ENCODE peak calls at places on chromosomes 3 and 15, in ten cellular contexts. F is uterus; K is CD4-positive, alpha-beta T cell; X is colonic mucosa; M is A549; Z is AG09319; G is heart left ventricle; R is lung; Y is tibial nerve; P is lower leg skin. Q is an unnamed sample.

GRCh38 chr15:73932381-73933191 is 6.3 kb downstream of the LOXL1 start:
- DNase-seq in F (no peak), K (no peak), X (no peak), M (no peak), Z (no peak), G (no peak), R (no peak), Y (no peak), P (no peak), Q (no peak)

GRCh38 chr3:45553469-45553974 is 41.0 kb upstream of the LIMD1 start:
- DNase-seq in F (peak; percentile 47), K (no peak), X (peak; percentile 43), M (no peak), Z (no peak), G (peak; percentile 68), R (no peak), Y (peak; percentile 56), P (peak; percentile 52), Q (peak; percentile 93)

GRCh38 chr3:155018621-155019330 is 61.3 kb upstream of the MME start:
- DNase-seq in F (no peak), K (no peak), X (no peak), M (no peak), Z (no peak), G (no peak), R (no peak), Y (no peak), P (no peak), Q (peak; percentile 30)

GRCh38 chr3:184186902-184187207 is 856 bp downstream of the ABCF3 start:
- DNase-seq in F (no peak), K (no peak), X (peak; percentile 17), M (no peak), Z (no peak), G (no peak), R (no peak), Y (no peak), P (no peak), Q (no peak)

GRCh38 chr15:39756806-39757522 is 25.7 kb downstream of the FSIP1 start:
- DNase-seq in F (no peak), K (no peak), X (peak; percentile 48), M (no peak), Z (peak; percentile 40), G (no peak), R (no peak), Y (peak; percentile 78), P (no peak), Q (peak; percentile 77)

GRCh38 chr3:8103954-8104353 is 397.7 kb upstream of the LMCD1 start:
- DNase-seq in F (no peak), K (no peak), X (no peak), M (no peak), Z (no peak), G (no peak), R (no peak), Y (no peak), P (no peak), Q (no peak)

GRCh38 chr3:96706517-96706916 is 107.9 kb upstream of the EPHA6 start:
- DNase-seq in F (no peak), K (no peak), X (no peak), M (no peak), Z (no peak), G (no peak), R (no peak), Y (no peak), P (no peak), Q (no peak)

GRCh38 chr3:55243686-55244085 is 243.4 kb downstream of the WNT5A start:
- DNase-seq in F (no peak), K (no peak), X (no peak), M (no peak), Z (no peak), G (no peak), R (no peak), Y (no peak), P (no peak), Q (no peak)

GRCh38 chr3:153190923-153191322 is 28.9 kb downstream of the RAP2B start:
- DNase-seq in F (no peak), K (no peak), X (no peak), M (no peak), Z (no peak), G (no peak), R (no peak), Y (no peak), P (no peak), Q (no peak)

GRCh38 chr3:155960060-155960459 is 89.6 kb downstream of the GMPS start:
- DNase-seq in F (no peak), K (no peak), X (no peak), M (no peak), Z (peak; percentile 15), G (no peak), R (no peak), Y (no peak), P (no peak), Q (peak; percentile 84)

GRCh38 chr15:74315626-74316025 is 51.8 kb downstream of the CYP11A1 start:
- DNase-seq in F (no peak), K (no peak), X (no peak), M (no peak), Z (no peak), G (peak; percentile 50), R (no peak), Y (no peak), P (no peak), Q (no peak)

GRCh38 chr15:87739866-87740265 is 516.7 kb downstream of the NTRK3 start:
- DNase-seq in F (no peak), K (no peak), X (no peak), M (no peak), Z (no peak), G (no peak), R (no peak), Y (no peak), P (no peak), Q (no peak)

GRCh38 chr3:62527484-62527883 is 154.1 kb upstream of the FEZF2 start:
- DNase-seq in F (no peak), K (no peak), X (no peak), M (no peak), Z (no peak), G (no peak), R (no peak), Y (no peak), P (no peak), Q (peak; percentile 69)

GRCh38 chr3:177464392-177465225 is 267.3 kb upstream of the TBL1XR1 start:
- DNase-seq in F (no peak), K (no peak), X (no peak), M (no peak), Z (no peak), G (no peak), R (no peak), Y (no peak), P (no peak), Q (peak; percentile 40)

GRCh38 chr3:147410518-147411234 is 1.5 kb downstream of the ZIC1 start:
- DNase-seq in F (no peak), K (no peak), X (no peak), M (no peak), Z (no peak), G (no peak), R (peak; percentile 25), Y (no peak), P (no peak), Q (peak; percentile 46)

DNA sequence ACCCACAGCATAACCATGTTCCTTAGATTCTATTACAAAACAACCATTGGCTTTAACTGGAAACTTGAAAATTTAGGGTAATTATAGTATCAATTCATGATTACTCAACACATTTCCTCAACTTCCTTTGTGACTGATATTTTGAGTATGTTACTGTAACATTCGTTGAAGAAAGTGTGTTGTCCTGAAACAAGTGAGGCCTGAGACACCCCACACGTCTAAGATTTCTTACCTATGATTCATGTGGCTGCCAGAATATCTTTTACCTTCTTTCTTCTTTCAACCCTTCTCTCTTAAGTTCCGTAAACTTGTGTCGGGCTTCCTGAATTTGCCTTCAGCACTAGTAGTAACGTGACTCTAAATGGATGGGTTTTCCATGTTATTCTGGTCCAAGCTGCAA is 295.9 kb upstream of the ICE2 start:
- DNase-seq in F (no peak), K (no peak), X (no peak), M (no peak), Z (no peak), G (no peak), R (no peak), Y (no peak), P (no peak), Q (no peak)
- TF ChIP-seq CTCF in F (no peak), K (no peak), X (no peak), M (no peak), Z (no peak), G (no peak), R (no peak), Y (no peak), P (no peak), Q (no peak)

GRCh38 chr15:92611995-92612745 is 43.4 kb downstream of the FAM174B start:
- DNase-seq in F (no peak), K (no peak), X (no peak), M (no peak), Z (no peak), G (no peak), R (no peak), Y (no peak), P (no peak), Q (no peak)
- TF ChIP-seq CTCF in F (no peak), K (no peak), X (no peak), M (peak; percentile 14), Z (no peak), G (no peak), R (no peak), Y (no peak), P (no peak), Q (no peak)

GRCh38 chr3:69392850-69393249 is 7.0 kb upstream of the FRMD4B start:
- DNase-seq in F (no peak), K (no peak), X (no peak), M (no peak), Z (no peak), G (no peak), R (no peak), Y (no peak), P (no peak), Q (no peak)
- TF ChIP-seq CTCF in F (no peak), K (no peak), X (no peak), M (no peak), Z (no peak), G (no peak), R (no peak), Y (no peak), P (no peak), Q (no peak)

DNA sequence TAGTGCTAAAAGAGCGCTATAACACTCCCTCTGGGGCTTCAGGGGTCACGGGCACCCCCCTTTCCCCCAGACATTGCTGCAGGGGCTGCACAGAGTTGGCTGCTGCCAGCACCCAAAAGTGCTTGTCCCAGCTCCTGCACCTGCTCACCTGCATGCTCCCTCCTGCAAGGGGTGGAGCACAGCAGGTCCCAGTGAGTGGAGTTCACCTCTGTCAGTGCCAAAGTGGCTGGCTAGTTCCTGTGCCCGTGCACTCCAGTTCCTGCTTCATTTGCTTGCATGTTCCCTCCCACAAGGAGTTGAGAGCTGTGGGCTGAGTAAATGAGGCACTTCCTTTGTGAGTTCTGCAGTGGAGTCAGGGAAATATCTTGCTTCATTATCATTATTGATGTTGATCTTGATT is 476.9 kb downstream of the SQOR start:
- DNase-seq in F (no peak), K (no peak), X (no peak), M (no peak), Z (no peak), G (no peak), R (no peak), Y (no peak), P (no peak), Q (no peak)
- TF ChIP-seq CTCF in F (no peak), K (no peak), X (no peak), M (no peak), Z (no peak), G (no peak), R (no peak), Y (no peak), P (no peak), Q (no peak)